ENCODE peak calls at places on chromosomes 6 and 20, in six cellular contexts. K, Q, M, Y, T and O are unnamed samples.

GRCh38 chr20:17849901-17850673 is 118.5 kb downstream of the SNX5 start:
- DNase-seq in Q (no peak), K (peak), M (peak), T (no peak), Y (no peak), O (no peak)

GRCh38 chr6:36052092-36052491 is 24.5 kb downstream of the MAPK14 start:
- DNase-seq in T (no peak), K (no peak), M (no peak), Y (no peak), Q (no peak), O (no peak)

GRCh38 chr6:74731204-74731603 is 474.6 kb downstream of the COL12A1 start:
- DNase-seq in Q (no peak), T (no peak), Y (no peak), K (peak), M (no peak), O (no peak)

GRCh38 chr20:8693709-8694108 is 375.2 kb upstream of the PLCB4 start:
- DNase-seq in Q (no peak), T (no peak), M (no peak), Y (no peak), K (peak), O (no peak)

GRCh38 chr6:73823046-73823735 is 127.2 kb downstream of the CD109 start:
- DNase-seq in Y (no peak), M (no peak), T (no peak), Q (no peak), K (no peak), O (no peak)

GRCh38 chr20:53186630-53187029 is 214.5 kb downstream of the TSHZ2 start:
- DNase-seq in Y (no peak), M (no peak), T (no peak), Q (no peak), K (no peak), O (no peak)

GRCh38 chr6:3620937-3621336 is 130.6 kb downstream of the PXDC1 start:
- DNase-seq in Q (no peak), Y (no peak), T (no peak), M (no peak), K (no peak), O (no peak)

GRCh38 chr20:3785240-3786125 is 1.1 kb downstream of the CENPB start:
- DNase-seq in K (no peak), M (no peak), Y (peak), T (peak), Q (no peak), O (no peak)

GRCh38 chr6:1787894-1788293 is 178.2 kb downstream of the FOXC1 start:
- DNase-seq in Y (no peak), T (no peak), K (no peak), Q (no peak), M (no peak), O (no peak)

GRCh38 chr6:109507490-109508072 is 24.6 kb upstream of the ZBTB24 start:
- DNase-seq in T (no peak), M (no peak), K (no peak), Y (no peak), Q (no peak), O (no peak)

GRCh38 chr20:16279320-16279719 is 293.9 kb downstream of the KIF16B start:
- DNase-seq in Y (peak), Q (no peak), T (no peak), M (no peak), K (no peak), O (no peak)

GRCh38 chr20:63159826-63160640 is 55.9 kb downstream of the YTHDF1 start:
- DNase-seq in T (peak), K (no peak), M (no peak), Q (no peak), Y (no peak), O (no peak)

GRCh38 chr20:22729180-22729579 is 144.8 kb upstream of the FOXA2 start:
- DNase-seq in K (no peak), Q (no peak), M (no peak), Y (no peak), T (no peak), O (no peak)

GRCh38 chr6:107811591-107812218 is 12.4 kb downstream of the SCML4 start:
- DNase-seq in Y (peak), M (no peak), K (no peak), T (no peak), Q (no peak), O (no peak)

GRCh38 chr20:63094767-63095499 is 88.2 kb upstream of the BHLHE23 start:
- DNase-seq in Y (peak), M (no peak), K (no peak), T (peak), Q (no peak), O (no peak)

GRCh38 chr6:133392015-133392414 is 150.9 kb downstream of the EYA4 start:
- DNase-seq in Q (no peak), M (no peak), T (no peak), Y (no peak), K (no peak), O (no peak)

GRCh38 chr6:147675281-147675680 is 166.8 kb downstream of the SAMD5 start:
- DNase-seq in Q (no peak), Y (no peak), M (no peak), T (no peak), K (peak), O (no peak)

GRCh38 chr6:129733290-129733689 is 23.3 kb upstream of the ARHGAP18 start:
- DNase-seq in K (no peak), Y (no peak), M (no peak), Q (no peak), T (no peak), O (no peak)

GRCh38 chr6:53159558-53159957 is 10.9 kb upstream of the GCM1 start:
- DNase-seq in Y (no peak), T (no peak), M (no peak), K (no peak), Q (no peak), O (no peak)

GRCh38 chr6:17225767-17226166 is 55.4 kb upstream of the RBM24 start:
- DNase-seq in Q (no peak), T (no peak), Y (no peak), K (no peak), M (no peak), O (no peak)

GRCh38 chr20:54643761-54644160 is 168.4 kb downstream of the DOK5 start:
- DNase-seq in Q (no peak), Y (no peak), M (no peak), K (peak), T (no peak), O (no peak)

GRCh38 chr6:39203804-39204495 is 25.3 kb downstream of the KCNK5 start:
- DNase-seq in M (peak), T (peak), Y (peak), K (no peak), Q (no peak), O (no peak)

GRCh38 chr6:39203398-39203797 is 25.9 kb downstream of the KCNK5 start:
- DNase-seq in Y (no peak), Q (no peak), M (no peak), K (no peak), T (no peak), O (no peak)

GRCh38 chr6:39202166-39202565 is 27.1 kb downstream of the KCNK5 start:
- DNase-seq in K (no peak), Y (no peak), M (no peak), T (no peak), Q (no peak), O (no peak)

GRCh38 chr6:39206250-39206721 is 23.0 kb downstream of the KCNK5 start:
- DNase-seq in K (no peak), Y (no peak), M (no peak), T (no peak), Q (no peak), O (no peak)

GRCh38 chr6:39204646-39205244 is 24.5 kb downstream of the KCNK5 start:
- DNase-seq in Y (peak), Q (no peak), K (no peak), T (no peak), M (no peak), O (no peak)
- H3K4me3 ChIP-seq in Y (no peak), Q (no peak), K (no peak), T (no peak), M (no peak), O (no peak)

DNA sequence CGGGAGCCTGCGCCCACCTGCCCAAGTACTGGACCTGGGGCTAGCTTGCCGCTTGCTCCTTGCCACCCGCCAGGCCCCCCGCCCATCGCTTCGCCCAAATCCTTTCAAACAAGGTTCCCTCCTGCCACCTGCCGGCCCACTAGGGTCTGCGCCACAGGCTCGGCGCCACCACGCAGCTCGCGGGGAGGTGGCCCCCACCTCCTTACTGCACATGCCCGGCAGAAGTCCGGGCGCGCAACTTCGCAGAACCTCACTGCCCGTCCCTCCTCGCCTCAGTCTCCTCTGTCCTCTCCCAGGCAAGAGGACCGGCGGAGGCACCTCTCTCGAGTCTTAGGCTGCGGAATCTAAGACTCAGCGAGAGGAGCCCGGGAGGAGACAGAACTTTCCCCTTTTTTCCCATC is 11.2 kb downstream of the GNAS-AS1 start:
- DNase-seq in M (peak), K (no peak), Y (peak), T (peak), Q (peak), O (no peak)
- H3K4me3 ChIP-seq in M (no peak), K (peak), Y (peak), T (no peak), Q (no peak), O (no peak)

GRCh38 chr6:56766806-56767178 is 124.1 kb upstream of the DST start:
- DNase-seq in Q (peak), M (no peak), K (peak), Y (no peak), T (no peak), O (no peak)

GRCh38 chr6:56766139-56766805 is 123.6 kb upstream of the DST start:
- DNase-seq in Q (no peak), T (peak), K (no peak), M (no peak), Y (no peak), O (no peak)

GRCh38 chr6:56765494-56765893 is 122.8 kb upstream of the DST start:
- DNase-seq in M (no peak), Y (no peak), Q (no peak), K (no peak), T (no peak), O (no peak)

GRCh38 chr6:56760842-56761241 is 118.2 kb upstream of the DST start:
- DNase-seq in K (no peak), Y (no peak), M (no peak), T (no peak), Q (no peak), O (no peak)

DNA sequence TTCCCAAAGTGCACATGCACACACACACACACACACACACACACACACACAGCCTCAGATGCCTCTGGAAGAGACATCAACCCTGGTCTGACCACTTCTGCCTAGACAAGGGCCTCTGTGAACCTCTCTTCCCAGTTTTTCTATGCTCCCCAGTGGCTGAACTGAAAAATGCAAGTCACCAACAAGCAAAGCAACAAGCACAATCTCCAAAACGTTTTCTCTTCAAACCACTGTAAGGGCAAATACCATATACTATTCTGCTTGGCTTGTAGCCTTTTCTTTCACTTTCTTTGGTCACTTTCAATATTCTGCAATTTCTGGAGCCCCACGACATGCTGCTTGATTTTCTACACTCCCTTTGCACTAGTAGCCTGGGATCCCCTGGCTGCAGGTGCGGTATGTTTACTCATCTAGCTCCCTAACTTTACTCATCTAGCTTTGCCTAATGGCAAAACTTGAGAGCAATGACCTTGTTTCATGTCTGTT is 121.4 kb upstream of the DST start:
- DNase-seq in M (peak), Y (peak), T (no peak), Q (no peak), K (no peak), O (no peak)
- H3K4me3 ChIP-seq in M (no peak), Y (no peak), T (no peak), Q (peak), K (no peak), O (no peak)

GRCh38 chr20:19582782-19583181 is 175.3 kb upstream of the RIN2 start:
- DNase-seq in M (no peak), K (no peak), Y (no peak), T (no peak), Q (no peak), O (no peak)
- H3K4me3 ChIP-seq in M (no peak), K (no peak), Y (no peak), T (no peak), Q (no peak), O (no peak)

DNA sequence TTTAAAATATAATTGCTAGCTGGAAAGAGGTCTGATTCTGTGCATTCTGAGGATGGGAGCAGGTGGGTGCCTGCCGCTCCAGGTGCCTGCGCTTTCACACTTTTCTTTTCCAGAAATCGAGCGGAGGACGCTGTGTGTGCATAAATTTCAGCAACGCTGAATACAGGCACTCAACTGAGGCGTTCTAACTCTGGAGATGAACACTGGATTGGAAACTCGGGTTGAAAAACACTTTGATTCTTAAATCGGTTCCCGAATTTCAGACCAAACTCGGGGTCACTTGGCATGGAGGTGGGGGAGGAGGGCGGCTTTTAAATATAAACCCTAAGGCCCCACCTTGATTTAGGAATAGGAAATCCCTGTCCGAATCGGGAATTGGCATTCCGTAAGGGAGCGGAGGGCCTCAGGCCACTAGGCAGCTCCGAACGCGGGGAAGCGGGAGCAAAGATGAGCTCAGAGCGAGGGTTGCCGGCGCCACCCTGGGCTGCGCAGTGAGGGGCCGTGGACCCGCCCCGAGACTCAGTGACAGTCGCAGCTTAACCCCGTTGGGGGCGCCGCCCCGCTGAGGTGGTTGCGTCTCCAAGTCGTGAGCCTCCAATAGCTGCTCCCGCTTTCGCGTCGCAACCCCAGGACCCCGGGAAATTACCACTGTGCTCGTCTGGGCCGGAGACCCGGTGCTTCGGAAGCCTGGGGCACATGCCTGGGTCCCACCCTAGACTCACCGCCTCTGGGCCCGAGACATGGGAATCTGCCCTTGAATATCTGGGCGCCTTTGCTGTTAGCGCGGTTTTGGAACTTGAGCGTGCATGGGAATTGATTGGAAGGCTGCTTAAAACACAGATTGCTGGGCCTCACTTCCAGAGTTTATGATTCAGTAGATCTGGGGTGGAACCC is 4.5 kb upstream of the SIM1 start:
- DNase-seq in T (no peak), K (no peak), Q (no peak), M (no peak), Y (peak), O (no peak)
- H3K4me3 ChIP-seq in T (no peak), K (no peak), Q (no peak), M (no peak), Y (no peak), O (no peak)

GRCh38 chr6:76166874-76167273 is 94.4 kb upstream of the IMPG1 start:
- DNase-seq in K (no peak), M (no peak), Q (no peak), Y (no peak), T (no peak), O (no peak)

GRCh38 chr6:76166297-76166696 is 93.8 kb upstream of the IMPG1 start:
- DNase-seq in T (peak), Y (no peak), M (no peak), K (no peak), Q (no peak), O (no peak)

GRCh38 chr6:76165471-76166221 is 93.2 kb upstream of the IMPG1 start:
- DNase-seq in M (no peak), T (peak), K (no peak), Y (no peak), Q (no peak), O (no peak)

DNA sequence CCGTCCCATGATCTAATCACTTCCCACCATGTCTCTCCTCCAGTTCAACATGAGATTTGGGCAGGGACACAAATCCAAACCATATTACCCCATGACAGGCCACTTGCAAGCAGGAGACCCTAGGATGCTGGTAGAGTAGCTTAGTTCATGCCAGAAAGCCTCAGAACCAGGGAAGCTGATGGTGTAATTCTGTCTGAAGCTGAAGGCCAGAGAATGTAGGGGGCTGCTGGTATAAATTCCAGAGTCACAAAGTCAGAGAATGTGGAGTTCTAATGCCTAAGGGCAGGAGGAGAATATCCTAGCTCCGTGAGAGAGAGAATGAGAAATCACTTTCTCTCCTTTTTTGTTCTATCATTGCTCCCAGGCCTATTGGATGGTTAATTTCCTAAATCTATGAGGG is 90.3 kb upstream of the IMPG1 start:
- DNase-seq in Y (no peak), T (no peak), M (no peak), K (no peak), Q (no peak), O (no peak)
- H3K4me3 ChIP-seq in Y (no peak), T (no peak), M (no peak), K (no peak), Q (no peak), O (no peak)

DNA sequence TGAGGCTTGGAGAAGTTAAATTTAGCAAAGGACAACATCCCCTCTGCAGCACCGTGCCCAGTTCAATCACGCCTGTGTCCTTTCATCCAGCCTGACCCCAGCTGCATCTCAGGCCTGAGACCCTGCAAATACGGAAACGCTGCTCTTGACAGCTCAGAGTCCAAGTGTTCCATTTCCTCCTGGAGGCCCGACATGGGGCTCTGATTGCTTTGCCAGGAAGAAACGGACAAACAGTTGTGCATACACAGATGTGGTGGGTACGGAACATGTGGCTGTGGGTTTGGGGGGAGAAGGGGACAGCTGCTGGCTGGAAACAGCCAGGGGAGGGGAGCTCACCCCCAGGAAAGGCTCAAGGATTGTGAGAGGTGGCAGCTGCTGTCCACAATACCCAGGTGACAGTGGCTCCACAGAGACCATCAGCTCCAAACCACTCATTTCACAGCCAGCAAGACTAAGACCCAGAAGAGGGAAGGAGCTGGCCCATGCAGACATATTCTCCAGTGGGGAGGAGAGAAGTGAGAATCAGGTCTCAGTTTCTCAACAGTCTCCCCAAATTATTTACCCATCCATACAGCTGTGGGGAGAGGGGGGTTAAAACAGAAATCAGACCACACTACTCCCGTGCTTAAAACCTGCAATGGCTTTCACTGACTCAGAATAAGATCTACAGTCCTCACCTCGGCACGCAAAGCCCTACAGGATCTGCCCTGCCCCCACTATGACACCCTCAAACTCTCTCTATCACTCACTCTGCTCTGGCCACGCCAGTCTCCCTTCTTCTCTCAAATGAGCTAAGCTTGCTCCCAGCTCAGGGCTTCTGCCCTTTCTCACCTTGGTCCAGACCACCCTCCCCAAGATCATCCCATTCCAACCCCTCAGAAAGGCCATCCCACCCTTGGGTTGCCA is 89.1 kb downstream of the PREX1 start:
- DNase-seq in Q (peak), K (no peak), T (no peak), Y (no peak), M (no peak), O (no peak)
- H3K4me3 ChIP-seq in Q (peak), K (no peak), T (no peak), Y (no peak), M (no peak), O (no peak)